ENCODE peak calls at places on chromosome 7, in seven cellular contexts. N, U, R, B, Q, C and D are unnamed samples.

GRCh38 chr7:120363414-120363813 is 90.4 kb downstream of the KCND2 start:
- ATAC-seq in N (no peak), U (no peak), R (peak), B (no peak), Q (no peak), C (no peak), D (no peak)

GRCh38 chr7:135755351-135755753 is 6.7 kb upstream of the FAM180A start:
- ATAC-seq in N (peak), U (no peak), R (no peak), B (no peak), Q (no peak), C (no peak), D (peak)

GRCh38 chr7:117202511-117202910 is 120.3 kb downstream of the WNT2 start:
- ATAC-seq in N (no peak), U (no peak), R (no peak), B (no peak), Q (no peak), C (no peak), D (no peak)

GRCh38 chr7:112449353-112449752 is 907 bp upstream of the IFRD1 start:
- ATAC-seq in N (no peak), U (no peak), R (no peak), B (peak), Q (peak), C (peak), D (no peak)

GRCh38 chr7:55140981-55141278 is 122.1 kb downstream of the EGFR start:
- ATAC-seq in N (peak), U (no peak), R (no peak), B (no peak), Q (no peak), C (no peak), D (no peak)

GRCh38 chr7:88276605-88277153 is 30.0 kb downstream of the STEAP4 start:
- ATAC-seq in N (no peak), U (no peak), R (no peak), B (no peak), Q (peak), C (no peak), D (no peak)

GRCh38 chr7:29606830-29607229 is 43.2 kb downstream of the PRR15 start:
- ATAC-seq in N (no peak), U (no peak), R (no peak), B (no peak), Q (peak), C (no peak), D (no peak)

GRCh38 chr7:14673202-14673601 is 229.3 kb downstream of the DGKB start:
- ATAC-seq in N (no peak), U (no peak), R (no peak), B (no peak), Q (no peak), C (no peak), D (no peak)

GRCh38 chr7:130207033-130207432 is 627 bp upstream of the SSMEM1 start:
- ATAC-seq in N (no peak), U (no peak), R (no peak), B (no peak), Q (no peak), C (no peak), D (no peak)

GRCh38 chr7:51817694-51818093 is 501.1 kb upstream of the COBL start:
- ATAC-seq in N (no peak), U (no peak), R (no peak), B (no peak), Q (no peak), C (no peak), D (no peak)

GRCh38 chr7:103051520-103051919 is 23.1 kb downstream of the FBXL13 start:
- ATAC-seq in N (no peak), U (no peak), R (no peak), B (no peak), Q (no peak), C (no peak), D (no peak)

GRCh38 chr7:114819629-114820362 is 102.1 kb upstream of the MDFIC start:
- ATAC-seq in N (no peak), U (no peak), R (peak), B (no peak), Q (no peak), C (peak), D (peak)

GRCh38 chr7:157415486-157415885 is 78.7 kb downstream of the DNAJB6 start:
- ATAC-seq in N (no peak), U (no peak), R (no peak), B (no peak), Q (no peak), C (no peak), D (no peak)

GRCh38 chr7:82444220-82445049 is 858 bp upstream of the CACNA2D1 start:
- ATAC-seq in N (no peak), U (no peak), R (peak), B (no peak), Q (peak), C (peak), D (no peak)

GRCh38 chr7:93427107-93427506 is 147.4 kb downstream of the CALCR start:
- ATAC-seq in N (no peak), U (no peak), R (no peak), B (no peak), Q (no peak), C (no peak), D (no peak)

GRCh38 chr7:129574487-129574886 is 37.0 kb upstream of the NRF1 start:
- ATAC-seq in N (peak), U (no peak), R (no peak), B (no peak), Q (peak), C (no peak), D (no peak)

GRCh38 chr7:1015631-1016121 is 28.7 kb upstream of the GPR146 start:
- ATAC-seq in N (no peak), U (no peak), R (no peak), B (no peak), Q (no peak), C (no peak), D (no peak)